ENCODE peak calls at places on chromosomes 7 and 10, in five cellular contexts. D, S, A, X and V are unnamed samples.
A peak's percentile ranks its signal among the peaks of the same experiment; 100 is the strongest.

GRCh38 chr7:102913846-102914245 is 1.0 kb downstream of the LRRC17 start:
- DNase-seq in D (no peak), S (no peak), A (no peak), X (no peak), V (no peak)

GRCh38 chr7:158413962-158414961 is 173.4 kb downstream of the PTPRN2 start:
- DNase-seq in D (peak; percentile 88), S (no peak), A (no peak), X (no peak), V (no peak)

GRCh38 chr10:80457554-80458262 is 3.6 kb downstream of the TSPAN14 start:
- DNase-seq in D (no peak), S (no peak), A (no peak), X (no peak), V (no peak)

GRCh38 chr7:35316549-35316948 is 62.6 kb upstream of the TBX20 start:
- DNase-seq in D (no peak), S (no peak), A (no peak), X (no peak), V (no peak)

GRCh38 chr7:1693419-1693990 is 23.4 kb downstream of the ELFN1 start:
- DNase-seq in D (peak; percentile 70), S (no peak), A (no peak), X (no peak), V (no peak)

GRCh38 chr7:25598765-25599164 is 370.5 kb upstream of the NPVF start:
- DNase-seq in D (no peak), S (no peak), A (no peak), X (no peak), V (no peak)

GRCh38 chr7:16889851-16890443 is 8.2 kb upstream of the AGR3 start:
- DNase-seq in D (no peak), S (no peak), A (no peak), X (no peak), V (no peak)

GRCh38 chr7:65840446-65840845 is 32.4 kb upstream of the VKORC1L1 start:
- DNase-seq in D (no peak), S (no peak), A (peak; percentile 17), X (no peak), V (no peak)

GRCh38 chr10:31134303-31134928 is 102.8 kb upstream of the ZNF438 start:
- DNase-seq in D (peak; percentile 94), S (peak; percentile 23), A (no peak), X (no peak), V (no peak)

GRCh38 chr10:47296111-47296894 is 3.7 kb upstream of the GDF10 start:
- DNase-seq in D (no peak), S (no peak), A (no peak), X (no peak), V (no peak)

GRCh38 chr7:142925413-142925812 is 8.1 kb downstream of the TRPV5 start:
- DNase-seq in D (no peak), S (no peak), A (no peak), X (no peak), V (no peak)

GRCh38 chr10:11015371-11015934 is 2.2 kb upstream of the CELF2 start:
- DNase-seq in D (no peak), S (no peak), A (no peak), X (no peak), V (no peak)

GRCh38 chr7:21128418-21128817 is 299.5 kb upstream of the SP4 start:
- DNase-seq in D (peak; percentile 46), S (no peak), A (no peak), X (no peak), V (no peak)

GRCh38 chr10:74234569-74234968 is 83.5 kb downstream of the ADK start:
- DNase-seq in D (no peak), S (peak; percentile 47), A (no peak), X (no peak), V (no peak)

GRCh38 chr10:129958118-129958685 is 5.9 kb downstream of the EBF3 start:
- DNase-seq in D (peak; percentile 84), S (no peak), A (no peak), X (no peak), V (no peak)

GRCh38 chr7:80997841-80998240 is 79.0 kb upstream of the SEMA3C start:
- DNase-seq in D (peak; percentile 3), S (no peak), A (no peak), X (no peak), V (no peak)

GRCh38 chr10:83167081-83167480 is 972.2 kb upstream of the GHITM start:
- DNase-seq in D (no peak), S (no peak), A (no peak), X (no peak), V (no peak)

GRCh38 chr10:51421853-51422252 is 277.5 kb downstream of the CSTF2T start:
- DNase-seq in D (no peak), S (no peak), A (no peak), X (no peak), V (no peak)

GRCh38 chr7:43198599-43199090 is 86.2 kb downstream of the HECW1 start:
- DNase-seq in D (no peak), S (no peak), A (no peak), X (no peak), V (no peak)

GRCh38 chr7:53988376-53988775 is 553.8 kb upstream of the VSTM2A start:
- DNase-seq in D (no peak), S (no peak), A (no peak), X (no peak), V (no peak)

GRCh38 chr7:20217193-20217948 is at the start of gene MACC1:
- DNase-seq in D (no peak), S (peak; percentile 63), A (peak; percentile 30), X (no peak), V (no peak)